ENCODE peak calls at places on chromosomes 6 and 20, in eight cellular contexts. L, K, C, M, R, V, B and I are unnamed samples.

GRCh38 chr6:13004610-13005009 is 288.0 kb downstream of the PHACTR1 start:
- DNase-seq in V (no peak), L (no peak), R (no peak), B (no peak), K (no peak), M (no peak), C (no peak), I (no peak)

GRCh38 chr20:51284161-51284560 is 258.4 kb downstream of the NFATC2 start:
- DNase-seq in C (no peak), B (no peak), V (no peak), K (peak), L (no peak), M (no peak), R (no peak), I (no peak)

GRCh38 chr20:64160118-64160517 is 4.1 kb upstream of the MYT1 start:
- DNase-seq in B (no peak), K (no peak), M (no peak), R (no peak), L (no peak), C (peak), V (no peak), I (no peak)

GRCh38 chr20:59063358-59064213 is 21.0 kb upstream of the PRELID3B start:
- DNase-seq in K (peak), V (peak), L (peak), B (peak), R (peak), M (no peak), C (no peak), I (no peak)

GRCh38 chr20:38872036-38872435 is 54.2 kb upstream of the FAM83D start:
- DNase-seq in C (no peak), M (no peak), V (no peak), R (no peak), L (no peak), K (no peak), B (no peak), I (no peak)

GRCh38 chr6:53033764-53034163 is 31.4 kb upstream of the FBXO9 start:
- DNase-seq in R (no peak), M (no peak), V (no peak), C (no peak), L (no peak), B (no peak), K (peak), I (no peak)

GRCh38 chr6:16450285-16450684 is 211.9 kb downstream of the GMPR start:
- DNase-seq in M (no peak), L (no peak), B (peak), V (no peak), R (no peak), K (peak), C (no peak), I (no peak)

GRCh38 chr20:9218412-9219001 is 149.6 kb downstream of the PLCB4 start:
- DNase-seq in B (peak), C (no peak), K (peak), R (no peak), M (no peak), V (no peak), L (no peak), I (no peak)

GRCh38 chr6:43258180-43258579 is 14.9 kb downstream of the TTBK1 start:
- DNase-seq in K (no peak), V (no peak), R (no peak), C (no peak), M (no peak), B (no peak), L (no peak), I (no peak)

GRCh38 chr6:99746261-99746895 is 139.7 kb downstream of the PRDM13 start:
- DNase-seq in L (peak), C (no peak), R (no peak), V (peak), B (peak), M (peak), K (peak), I (peak)

GRCh38 chr20:2237059-2237458 is 58.7 kb upstream of the TGM3 start:
- DNase-seq in C (peak), M (no peak), K (peak), L (peak), V (peak), R (peak), B (no peak), I (no peak)

GRCh38 chr6:81214414-81215091 is 537.9 kb downstream of the TENT5A start:
- DNase-seq in C (no peak), M (no peak), B (no peak), L (no peak), R (no peak), V (no peak), K (no peak), I (no peak)

GRCh38 chr6:44624226-44624625 is 236.7 kb downstream of the CDC5L start:
- DNase-seq in M (no peak), R (no peak), C (no peak), V (no peak), L (no peak), K (no peak), B (no peak), I (no peak)

GRCh38 chr6:37483502-37483901 is 16.2 kb downstream of the CCDC167 start:
- DNase-seq in L (no peak), M (no peak), C (no peak), V (peak), R (no peak), K (no peak), B (no peak), I (no peak)

GRCh38 chr6:163565140-163565539 is 150.6 kb downstream of the QKI start:
- DNase-seq in M (no peak), K (peak), R (no peak), V (no peak), B (no peak), C (no peak), L (no peak), I (no peak)

GRCh38 chr6:5085638-5086293 is 625 bp downstream of the PPP1R3G start:
- DNase-seq in K (no peak), R (no peak), M (no peak), B (no peak), C (no peak), L (no peak), V (no peak), I (no peak)

GRCh38 chr20:60427516-60427915 is 469.3 kb downstream of the CDH26 start:
- DNase-seq in L (no peak), V (no peak), K (no peak), R (no peak), M (no peak), B (no peak), C (no peak), I (no peak)